ENCODE peak calls at places on chromosomes 3 and 15, in four cellular contexts. One of them, this sample, is unnamed.

GRCh38 chr3:134857776-134858515 is 62.9 kb downstream of the EPHB1 start:
- DNase-seq in heart left ventricle: no peak
- DNase-seq in stomach: no peak
- DNase-seq in brain microvascular endothelial cell: no peak
- DNase-seq in this sample: no peak

GRCh38 chr3:110006913-110007312 is 669.6 kb upstream of the DPPA4 start:
- DNase-seq in brain microvascular endothelial cell: no peak
- DNase-seq in heart left ventricle: no peak
- DNase-seq in stomach: no peak
- DNase-seq in this sample: no peak

GRCh38 chr3:113783980-113784379 is 37.1 kb downstream of the ATP6V1A start:
- DNase-seq in stomach: no peak
- DNase-seq in heart left ventricle: no peak
- DNase-seq in brain microvascular endothelial cell: no peak
- DNase-seq in this sample: no peak

GRCh38 chr15:50109086-50109987 is 9.7 kb downstream of the ATP8B4 start:
- DNase-seq in heart left ventricle: no peak
- DNase-seq in brain microvascular endothelial cell: peak
- DNase-seq in stomach: no peak
- DNase-seq in this sample: no peak

GRCh38 chr3:197749601-197750395 is at the start of gene FYTTD1:
- DNase-seq in stomach: peak
- DNase-seq in heart left ventricle: peak
- DNase-seq in brain microvascular endothelial cell: peak
- DNase-seq in this sample: peak

GRCh38 chr3:184485256-184485655 is 76.3 kb upstream of the EPHB3 start:
- DNase-seq in brain microvascular endothelial cell: no peak
- DNase-seq in heart left ventricle: no peak
- DNase-seq in stomach: no peak
- DNase-seq in this sample: no peak

GRCh38 chr15:85485956-85486567 is 105.7 kb downstream of the AKAP13 start:
- DNase-seq in stomach: peak
- DNase-seq in brain microvascular endothelial cell: peak
- DNase-seq in heart left ventricle: no peak
- DNase-seq in this sample: peak

GRCh38 chr15:64412216-64412615 is 24.6 kb downstream of the TRIP4 start:
- DNase-seq in brain microvascular endothelial cell: no peak
- DNase-seq in heart left ventricle: no peak
- DNase-seq in stomach: no peak
- DNase-seq in this sample: no peak

DNA sequence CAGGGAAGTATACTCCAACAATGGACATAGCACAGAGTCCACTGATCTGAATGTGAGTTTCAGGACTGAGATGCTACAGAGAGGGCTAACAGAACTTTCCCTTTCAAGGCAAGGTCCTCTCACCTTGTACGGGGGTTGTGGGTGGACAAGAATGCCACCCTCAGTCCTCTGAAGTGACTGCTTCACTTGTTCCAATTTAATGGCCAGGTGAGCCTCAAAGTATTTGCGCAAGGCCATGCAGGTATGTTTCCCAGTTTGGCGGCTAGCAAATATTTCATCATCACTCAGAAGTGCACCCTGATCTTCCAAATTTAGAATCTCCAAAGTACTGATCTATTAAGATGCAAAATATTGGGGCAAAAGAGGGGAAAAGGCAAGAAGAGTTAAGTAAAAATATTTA is 38.1 kb downstream of the RBM15B start:
- DNase-seq in brain microvascular endothelial cell: no peak
- DNase-seq in heart left ventricle: no peak
- DNase-seq in stomach: no peak
- DNase-seq in this sample: no peak
- TF ChIP-seq CTCF in brain microvascular endothelial cell: no peak
- TF ChIP-seq CTCF in heart left ventricle: no peak
- TF ChIP-seq CTCF in stomach: no peak
- TF ChIP-seq CTCF in this sample: no peak

DNA sequence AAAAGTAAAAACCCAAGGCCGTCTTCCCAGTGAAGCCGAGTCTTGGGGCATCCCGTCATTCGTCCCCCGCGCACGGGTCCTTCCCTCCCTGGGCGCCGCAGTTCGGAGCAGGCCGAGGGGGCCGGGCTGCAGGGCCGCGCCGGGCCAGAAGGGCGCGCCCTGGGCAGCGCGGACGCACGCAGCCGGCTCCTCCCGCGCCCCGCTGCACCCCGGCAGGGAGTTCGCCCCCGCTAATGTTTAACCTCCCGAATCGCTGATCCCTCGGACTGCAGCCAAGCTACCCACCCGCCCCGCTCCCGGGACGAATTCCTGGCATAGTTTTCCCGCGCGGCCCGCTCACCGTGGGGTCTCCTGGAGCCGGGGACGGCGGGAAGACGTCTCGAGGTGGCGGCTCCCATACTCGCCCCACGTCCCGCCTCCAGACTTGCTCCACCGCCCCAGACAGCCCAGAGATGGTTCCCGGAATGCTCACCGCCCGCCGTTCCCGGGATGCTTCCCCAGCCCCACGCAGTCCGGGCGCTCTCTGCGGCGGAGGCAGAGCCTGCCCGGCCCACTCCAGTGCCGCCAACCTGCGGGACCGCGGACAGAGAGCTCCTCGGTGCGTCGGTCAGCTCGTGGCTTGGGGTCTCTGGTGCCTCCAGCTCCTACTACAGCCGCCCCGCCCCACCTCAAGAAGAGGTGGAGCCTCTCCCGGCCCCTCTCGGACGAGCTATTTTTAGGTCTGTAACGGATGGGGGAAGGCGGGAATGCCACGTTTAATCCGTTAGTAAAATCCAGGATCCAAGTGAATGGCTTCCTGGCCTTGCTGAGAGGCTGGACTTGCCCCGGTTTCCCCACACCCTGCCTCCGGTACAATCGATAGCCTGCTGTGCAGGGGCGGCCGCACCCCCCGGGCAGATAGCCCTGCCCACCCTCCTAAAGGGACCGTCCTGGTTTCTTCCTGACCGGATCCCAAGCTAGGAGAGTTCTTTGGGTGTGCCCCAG is at the start of gene DZIP1L:
- DNase-seq in brain microvascular endothelial cell: peak
- DNase-seq in stomach: peak
- DNase-seq in heart left ventricle: peak
- DNase-seq in this sample: peak
- TF ChIP-seq CTCF in brain microvascular endothelial cell: peak
- TF ChIP-seq CTCF in stomach: no peak
- TF ChIP-seq CTCF in heart left ventricle: peak
- TF ChIP-seq CTCF in this sample: peak

GRCh38 chr3:17473761-17474160 is 268.7 kb downstream of the TBC1D5 start:
- DNase-seq in stomach: no peak
- DNase-seq in brain microvascular endothelial cell: no peak
- DNase-seq in heart left ventricle: no peak
- DNase-seq in this sample: no peak
- TF ChIP-seq CTCF in stomach: no peak
- TF ChIP-seq CTCF in brain microvascular endothelial cell: no peak
- TF ChIP-seq CTCF in heart left ventricle: no peak
- TF ChIP-seq CTCF in this sample: no peak

GRCh38 chr15:74793135-74794028 is 11.5 kb downstream of the CSK start:
- DNase-seq in heart left ventricle: no peak
- DNase-seq in brain microvascular endothelial cell: peak
- DNase-seq in stomach: no peak
- DNase-seq in this sample: peak
- TF ChIP-seq CTCF in heart left ventricle: no peak
- TF ChIP-seq CTCF in brain microvascular endothelial cell: peak
- TF ChIP-seq CTCF in stomach: no peak
- TF ChIP-seq CTCF in this sample: peak

GRCh38 chr3:2595486-2595885 is 496.8 kb downstream of the CNTN4 start:
- DNase-seq in brain microvascular endothelial cell: no peak
- DNase-seq in heart left ventricle: no peak
- DNase-seq in stomach: no peak
- DNase-seq in this sample: no peak
- TF ChIP-seq CTCF in brain microvascular endothelial cell: no peak
- TF ChIP-seq CTCF in heart left ventricle: no peak
- TF ChIP-seq CTCF in stomach: no peak
- TF ChIP-seq CTCF in this sample: no peak

GRCh38 chr15:34342737-34343575 is at the start of the genes NOP10 and NUTM1:
- DNase-seq in brain microvascular endothelial cell: peak
- DNase-seq in stomach: peak
- DNase-seq in heart left ventricle: peak
- DNase-seq in this sample: peak
- TF ChIP-seq CTCF in brain microvascular endothelial cell: peak
- TF ChIP-seq CTCF in stomach: peak
- TF ChIP-seq CTCF in heart left ventricle: peak
- TF ChIP-seq CTCF in this sample: peak

DNA sequence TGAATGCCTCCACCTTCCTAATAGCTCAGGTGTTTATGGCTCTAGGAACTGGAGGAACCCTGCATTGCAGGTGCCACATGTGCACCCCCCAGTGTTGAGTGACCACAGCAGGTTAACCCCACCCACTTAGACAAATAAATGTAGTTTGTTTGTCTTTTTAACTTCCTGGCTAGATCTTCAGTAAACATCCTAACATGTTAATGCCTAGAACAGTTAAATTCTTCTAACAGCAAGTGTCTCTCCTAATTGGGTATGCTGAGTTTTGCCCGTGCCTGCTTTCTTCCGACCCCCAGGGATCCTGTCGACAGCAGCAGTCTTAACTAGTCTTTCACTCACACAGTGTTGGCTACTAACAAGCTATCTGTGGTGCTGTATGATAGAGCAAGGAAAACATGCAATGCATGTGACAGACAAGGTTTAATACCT is 35.5 kb downstream of the SRP14 start:
- DNase-seq in heart left ventricle: no peak
- DNase-seq in brain microvascular endothelial cell: no peak
- DNase-seq in stomach: no peak
- DNase-seq in this sample: no peak
- TF ChIP-seq CTCF in heart left ventricle: no peak
- TF ChIP-seq CTCF in brain microvascular endothelial cell: no peak
- TF ChIP-seq CTCF in stomach: no peak
- TF ChIP-seq CTCF in this sample: no peak

GRCh38 chr3:62211675-62212429 is 161.5 kb downstream of the FEZF2 start:
- DNase-seq in heart left ventricle: no peak
- DNase-seq in brain microvascular endothelial cell: no peak
- DNase-seq in stomach: no peak
- DNase-seq in this sample: no peak
- TF ChIP-seq CTCF in heart left ventricle: no peak
- TF ChIP-seq CTCF in brain microvascular endothelial cell: peak
- TF ChIP-seq CTCF in stomach: no peak
- TF ChIP-seq CTCF in this sample: no peak

This sample was measured in activated CD8-positive, alpha-beta T cell treated with anti-CD3 and anti-CD28 coated beads for 36 hours.